ENCODE peak calls at places on chromosomes 13 and 19, in eight cellular contexts. P is GM23338, W is PC-3, C is GM23248, Z is PC-9, J is Karpas-422, N is SK-N-SH, F is MM.1S. O is an unnamed sample.

GRCh38 chr13:99991806-99992242 is 10.2 kb downstream of the ZIC2 start:
- DNase-seq in P (peak; percentile 69), W (no peak), C (no peak), Z (no peak), J (no peak), N (no peak), F (no peak), O (no peak)

GRCh38 chr13:28357846-28358496 is 137.0 kb downstream of the FLT1 start:
- DNase-seq in P (no peak), W (no peak), C (no peak), Z (no peak), J (no peak), N (no peak), F (no peak), O (no peak)

GRCh38 chr13:51733656-51734334 is 70.2 kb downstream of the DHRS12 start:
- DNase-seq in P (peak; percentile 12), W (no peak), C (peak; percentile 47), Z (no peak), J (no peak), N (no peak), F (no peak), O (no peak)

GRCh38 chr13:32017449-32017848 is 14.1 kb upstream of the FRY start:
- DNase-seq in P (no peak), W (no peak), C (no peak), Z (no peak), J (no peak), N (no peak), F (no peak), O (no peak)

GRCh38 chr19:47544476-47544875 is 28.5 kb downstream of the ZNF541 start:
- DNase-seq in P (no peak), W (no peak), C (no peak), Z (no peak), J (no peak), N (no peak), F (no peak), O (no peak)

GRCh38 chr19:7427944-7428343 is 60.9 kb downstream of the PEX11G start:
- DNase-seq in P (no peak), W (no peak), C (no peak), Z (no peak), J (no peak), N (no peak), F (no peak), O (no peak)

GRCh38 chr13:29925457-29925856 is 75.0 kb upstream of the UBL3 start:
- DNase-seq in P (no peak), W (peak; percentile 89), C (peak; percentile 94), Z (peak; percentile 95), J (no peak), N (peak; percentile 50), F (no peak), O (no peak)

GRCh38 chr19:9644472-9644871 is 23.4 kb upstream of the ZNF561 start:
- DNase-seq in P (no peak), W (no peak), C (no peak), Z (peak; percentile 21), J (no peak), N (no peak), F (no peak), O (no peak)

GRCh38 chr13:42836930-42837329 is 55.5 kb downstream of the FAM216B start:
- DNase-seq in P (peak; percentile 52), W (peak; percentile 46), C (peak; percentile 73), Z (no peak), J (peak; percentile 47), N (no peak), F (no peak), O (no peak)

GRCh38 chr13:26897706-26898550 is 137.3 kb upstream of the GPR12 start:
- DNase-seq in P (peak; percentile 8), W (no peak), C (no peak), Z (no peak), J (peak; percentile 11), N (no peak), F (no peak), O (no peak)

GRCh38 chr19:7492142-7493055 is 3.6 kb upstream of the PEX11G start:
- DNase-seq in P (no peak), W (no peak), C (peak; percentile 72), Z (peak; percentile 92), J (no peak), N (no peak), F (no peak), O (no peak)

GRCh38 chr19:55369651-55370304 is 485 bp downstream of the IL11 start:
- DNase-seq in P (peak; percentile 94), W (peak; percentile 72), C (peak; percentile 95), Z (no peak), J (peak; percentile 63), N (peak; percentile 96), F (no peak), O (no peak)

GRCh38 chr13:45879666-45880065 is 28.1 kb upstream of the SIAH3 start:
- DNase-seq in P (peak; percentile 70), W (peak; percentile 41), C (no peak), Z (no peak), J (no peak), N (no peak), F (no peak), O (peak; percentile 1)

GRCh38 chr19:49893135-49893534 is 3.6 kb downstream of the IL4I1 start:
- DNase-seq in P (no peak), W (no peak), C (no peak), Z (no peak), J (no peak), N (no peak), F (no peak), O (no peak)

GRCh38 chr19:49894011-49894664 is 2.5 kb downstream of the IL4I1 start:
- DNase-seq in P (no peak), W (no peak), C (no peak), Z (no peak), J (no peak), N (no peak), F (no peak), O (no peak)

GRCh38 chr19:49894879-49895565 is 1.7 kb downstream of the IL4I1 start:
- DNase-seq in P (no peak), W (no peak), C (no peak), Z (no peak), J (no peak), N (no peak), F (no peak), O (no peak)

GRCh38 chr19:49895566-49896297 is 955 bp downstream of the IL4I1 start:
- DNase-seq in P (no peak), W (no peak), C (no peak), Z (no peak), J (no peak), N (no peak), F (no peak), O (no peak)

GRCh38 chr19:49896863-49897621 is at the start of gene IL4I1:
- DNase-seq in P (no peak), W (no peak), C (peak; percentile 28), Z (no peak), J (no peak), N (no peak), F (peak; percentile 75), O (peak; percentile 77)
- H2AFZ ChIP-seq in P (no peak within 1 kb of the TSS), W (peak within 1 kb of the TSS; percentile 39), C (peak within 1 kb of the TSS; percentile 7), Z (no peak within 1 kb of the TSS), J (no peak within 1 kb of the TSS), N (no peak within 1 kb of the TSS), F (peak within 1 kb of the TSS; percentile 61), O (peak within 1 kb of the TSS; percentile 63)

DNA sequence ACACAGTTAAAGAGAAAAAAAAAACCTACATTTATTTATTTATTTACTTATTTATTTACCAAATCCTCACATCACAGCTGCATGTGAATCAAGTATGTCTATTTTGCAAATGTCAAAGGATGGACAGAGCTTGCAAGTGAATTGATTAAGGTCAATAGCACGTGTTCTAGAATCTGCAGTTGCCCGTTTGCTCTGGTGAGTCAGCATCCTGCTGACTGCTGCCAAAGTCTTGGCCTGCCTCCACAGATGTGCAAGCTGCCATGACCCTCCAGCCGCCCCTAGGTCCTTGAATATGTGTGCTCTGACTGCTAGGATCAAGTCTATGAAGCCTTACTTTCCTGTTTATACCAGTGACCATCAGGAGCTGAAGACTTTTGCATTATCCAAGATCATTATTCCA is 320.6 kb downstream of the GPC5 start:
- DNase-seq in P (no peak), W (peak; percentile 7), C (peak; percentile 4), Z (no peak), J (no peak), N (no peak), F (no peak), O (no peak)
- H3K9me2 ChIP-seq in P (no peaks in the 10 kb centered on the region), W (no peaks in the 10 kb centered on the region), C (no peaks in the 10 kb centered on the region), Z (no peaks in the 10 kb centered on the region), J (no peaks in the 10 kb centered on the region), N (no peaks in the 10 kb centered on the region), F (no peaks in the 10 kb centered on the region), O (no peaks in the 10 kb centered on the region)

DNA sequence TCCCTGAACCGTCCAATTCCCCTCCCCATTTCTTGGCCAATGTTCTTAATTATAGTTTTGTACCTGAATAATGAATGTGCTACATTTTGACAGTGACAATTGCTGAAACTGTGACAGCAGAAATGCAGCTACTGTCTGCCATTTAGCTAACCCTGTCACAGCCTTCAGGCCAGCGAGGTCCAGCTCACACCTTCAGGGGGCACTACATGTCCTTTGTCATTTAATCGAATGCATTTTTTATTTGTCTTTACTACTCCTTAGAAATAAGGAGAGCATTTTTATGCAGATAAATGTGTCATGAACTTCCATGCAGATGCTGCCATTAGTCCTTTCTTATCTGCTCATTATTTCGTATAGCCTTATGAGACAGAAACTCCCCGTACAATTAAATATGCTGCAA is 159.9 kb downstream of the MZT1 start:
- DNase-seq in P (peak; percentile 40), W (no peak), C (no peak), Z (no peak), J (no peak), N (no peak), F (no peak), O (no peak)
- H2AFZ ChIP-seq in P (no peak overlapping the region), W (no peak overlapping the region), C (no peak overlapping the region), Z (peak overlapping the region; percentile 43), J (no peak overlapping the region), N (no peak overlapping the region), F (no peak overlapping the region), O (no peak overlapping the region)

GRCh38 chr13:41548870-41549269 is 91.5 kb downstream of the RGCC start:
- DNase-seq in P (no peak), W (no peak), C (no peak), Z (no peak), J (no peak), N (no peak), F (no peak), O (no peak)

GRCh38 chr13:41549491-41549890 is 92.1 kb downstream of the RGCC start:
- DNase-seq in P (no peak), W (no peak), C (no peak), Z (no peak), J (no peak), N (no peak), F (no peak), O (no peak)

GRCh38 chr13:41552031-41552430 is 94.7 kb downstream of the RGCC start:
- DNase-seq in P (no peak), W (no peak), C (no peak), Z (no peak), J (no peak), N (peak; percentile 62), F (no peak), O (no peak)

GRCh38 chr13:41548031-41548430 is 90.7 kb downstream of the RGCC start:
- DNase-seq in P (no peak), W (no peak), C (peak; percentile 30), Z (no peak), J (no peak), N (no peak), F (no peak), O (no peak)

DNA sequence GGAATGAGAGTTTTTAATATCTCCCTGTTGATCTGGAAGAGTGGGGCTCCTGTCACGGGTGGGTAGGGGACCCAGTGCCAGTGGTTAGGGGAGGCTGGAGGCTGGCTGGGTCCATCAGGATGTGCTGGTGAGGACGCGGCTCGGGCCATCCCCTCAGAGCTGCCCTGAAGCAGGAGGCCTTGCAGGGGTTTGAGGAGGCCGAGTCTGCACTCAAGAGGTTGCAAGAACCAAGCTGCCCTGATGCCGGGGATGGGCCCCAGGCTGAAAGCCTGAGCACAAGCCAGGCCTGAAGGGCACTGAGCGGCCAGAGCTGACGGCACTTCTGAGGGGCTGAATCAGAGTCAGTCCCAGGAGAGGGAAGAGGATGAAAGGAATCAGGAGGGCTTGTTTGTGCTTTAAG is 92.9 kb downstream of the RGCC start:
- DNase-seq in P (no peak), W (no peak), C (no peak), Z (no peak), J (no peak), N (no peak), F (no peak), O (no peak)
- H3K9me2 ChIP-seq in P (no peaks in the 10 kb centered on the region), W (no peaks in the 10 kb centered on the region), C (no peaks in the 10 kb centered on the region), Z (no peaks in the 10 kb centered on the region), J (no peaks in the 10 kb centered on the region), N (no peaks in the 10 kb centered on the region), F (no peaks in the 10 kb centered on the region), O (no peaks in the 10 kb centered on the region)

O was measured in OCI-LY7.